ENCODE peak calls at places on chromosomes 5 and 9, in nine cellular contexts. One of them, this sample, is unnamed. For H3K4me1, the result is how much of the 10 kb centered on the place peaks cover.

GRCh38 chr5:119275146-119275872 is 80.5 kb upstream of the TNFAIP8 start:
- DNase-seq in stomach: no peak
- DNase-seq in kidney: no peak
- DNase-seq in cardiac muscle cell: no peak
- DNase-seq in H1: no peak
- DNase-seq in heart right ventricle: no peak
- DNase-seq in PC-3: peak
- DNase-seq in MM.1S: no peak
- DNase-seq in A549: no peak
- DNase-seq in this sample: no peak

GRCh38 chr5:134525687-134526482 is 415 bp downstream of the JADE2 start:
- DNase-seq in cardiac muscle cell: peak
- DNase-seq in MM.1S: peak
- DNase-seq in heart right ventricle: peak
- DNase-seq in H1: no peak
- DNase-seq in A549: peak
- DNase-seq in PC-3: peak
- DNase-seq in kidney: peak
- DNase-seq in stomach: peak
- DNase-seq in this sample: peak

GRCh38 chr5:68547621-68548020 is 332.1 kb downstream of the PIK3R1 start:
- DNase-seq in MM.1S: no peak
- DNase-seq in PC-3: no peak
- DNase-seq in cardiac muscle cell: no peak
- DNase-seq in H1: no peak
- DNase-seq in A549: no peak
- DNase-seq in stomach: no peak
- DNase-seq in heart right ventricle: no peak
- DNase-seq in kidney: no peak
- DNase-seq in this sample: no peak

GRCh38 chr9:80175286-80175906 is 603.6 kb downstream of the TLE4 start:
- DNase-seq in A549: peak
- DNase-seq in H1: no peak
- DNase-seq in kidney: no peak
- DNase-seq in cardiac muscle cell: peak
- DNase-seq in heart right ventricle: no peak
- DNase-seq in stomach: peak
- DNase-seq in MM.1S: peak
- DNase-seq in PC-3: peak
- DNase-seq in this sample: no peak

GRCh38 chr9:135032868-135033460 is 54.5 kb upstream of the OLFM1 start:
- DNase-seq in stomach: no peak
- DNase-seq in A549: no peak
- DNase-seq in PC-3: no peak
- DNase-seq in kidney: peak
- DNase-seq in MM.1S: no peak
- DNase-seq in heart right ventricle: no peak
- DNase-seq in H1: no peak
- DNase-seq in cardiac muscle cell: no peak
- DNase-seq in this sample: no peak

GRCh38 chr5:117455236-117456233 is 880.9 kb upstream of the SEMA6A start:
- DNase-seq in kidney: peak
- DNase-seq in H1: peak
- DNase-seq in stomach: peak
- DNase-seq in PC-3: no peak
- DNase-seq in cardiac muscle cell: no peak
- DNase-seq in heart right ventricle: no peak
- DNase-seq in A549: no peak
- DNase-seq in MM.1S: peak
- DNase-seq in this sample: peak

GRCh38 chr5:164532226-164532937 is 1027.0 kb downstream of the MAT2B start:
- DNase-seq in A549: no peak
- DNase-seq in heart right ventricle: no peak
- DNase-seq in kidney: no peak
- DNase-seq in PC-3: no peak
- DNase-seq in stomach: no peak
- DNase-seq in MM.1S: no peak
- DNase-seq in H1: no peak
- DNase-seq in cardiac muscle cell: no peak
- DNase-seq in this sample: no peak

GRCh38 chr5:91171322-91171721 is 211.8 kb downstream of the ARRDC3 start:
- DNase-seq in kidney: no peak
- DNase-seq in cardiac muscle cell: no peak
- DNase-seq in A549: no peak
- DNase-seq in MM.1S: no peak
- DNase-seq in stomach: no peak
- DNase-seq in PC-3: no peak
- DNase-seq in H1: no peak
- DNase-seq in heart right ventricle: no peak
- DNase-seq in this sample: no peak

GRCh38 chr5:159786901-159787691 is 129.2 kb upstream of the ADRA1B start:
- DNase-seq in A549: no peak
- DNase-seq in stomach: no peak
- DNase-seq in heart right ventricle: no peak
- DNase-seq in kidney: peak
- DNase-seq in H1: no peak
- DNase-seq in PC-3: no peak
- DNase-seq in MM.1S: no peak
- DNase-seq in cardiac muscle cell: peak
- DNase-seq in this sample: peak

GRCh38 chr5:76475936-76476335 is 72.9 kb downstream of the IQGAP2 start:
- DNase-seq in kidney: no peak
- DNase-seq in PC-3: no peak
- DNase-seq in heart right ventricle: no peak
- DNase-seq in stomach: peak
- DNase-seq in cardiac muscle cell: no peak
- DNase-seq in MM.1S: no peak
- DNase-seq in A549: no peak
- DNase-seq in H1: no peak
- DNase-seq in this sample: no peak

GRCh38 chr9:30688801-30689200 is 1695.6 kb upstream of the ACO1 start:
- DNase-seq in MM.1S: no peak
- DNase-seq in A549: no peak
- DNase-seq in stomach: no peak
- DNase-seq in H1: no peak
- DNase-seq in kidney: no peak
- DNase-seq in heart right ventricle: no peak
- DNase-seq in cardiac muscle cell: no peak
- DNase-seq in PC-3: no peak
- DNase-seq in this sample: no peak

GRCh38 chr5:151719228-151719861 is 32.6 kb upstream of the SPARC start:
- DNase-seq in cardiac muscle cell: peak
- DNase-seq in MM.1S: peak
- DNase-seq in kidney: no peak
- DNase-seq in stomach: no peak
- DNase-seq in A549: no peak
- DNase-seq in PC-3: peak
- DNase-seq in H1: no peak
- DNase-seq in heart right ventricle: peak
- DNase-seq in this sample: no peak

GRCh38 chr9:125549465-125550215 is 157.4 kb downstream of the MAPKAP1 start:
- DNase-seq in stomach: peak
- DNase-seq in kidney: no peak
- DNase-seq in PC-3: no peak
- DNase-seq in heart right ventricle: peak
- DNase-seq in H1: no peak
- DNase-seq in MM.1S: no peak
- DNase-seq in cardiac muscle cell: peak
- DNase-seq in A549: no peak
- DNase-seq in this sample: no peak

GRCh38 chr9:130865921-130866320 is 30.7 kb downstream of the QRFP start:
- DNase-seq in PC-3: no peak
- DNase-seq in H1: no peak
- DNase-seq in MM.1S: no peak
- DNase-seq in stomach: no peak
- DNase-seq in A549: no peak
- DNase-seq in cardiac muscle cell: no peak
- DNase-seq in heart right ventricle: no peak
- DNase-seq in kidney: no peak
- DNase-seq in this sample: no peak

GRCh38 chr9:110599468-110599867 is 19.9 kb upstream of the SVEP1 start:
- DNase-seq in heart right ventricle: no peak
- DNase-seq in stomach: no peak
- DNase-seq in PC-3: no peak
- DNase-seq in MM.1S: no peak
- DNase-seq in cardiac muscle cell: peak
- DNase-seq in H1: no peak
- DNase-seq in kidney: no peak
- DNase-seq in A549: no peak
- DNase-seq in this sample: no peak

GRCh38 chr5:10745133-10745532 is 15.9 kb downstream of the DAP start:
- DNase-seq in MM.1S: no peak
- DNase-seq in cardiac muscle cell: no peak
- DNase-seq in A549: no peak
- DNase-seq in H1: no peak
- DNase-seq in stomach: no peak
- DNase-seq in PC-3: no peak
- DNase-seq in heart right ventricle: peak
- DNase-seq in kidney: no peak
- DNase-seq in this sample: no peak

DNA sequence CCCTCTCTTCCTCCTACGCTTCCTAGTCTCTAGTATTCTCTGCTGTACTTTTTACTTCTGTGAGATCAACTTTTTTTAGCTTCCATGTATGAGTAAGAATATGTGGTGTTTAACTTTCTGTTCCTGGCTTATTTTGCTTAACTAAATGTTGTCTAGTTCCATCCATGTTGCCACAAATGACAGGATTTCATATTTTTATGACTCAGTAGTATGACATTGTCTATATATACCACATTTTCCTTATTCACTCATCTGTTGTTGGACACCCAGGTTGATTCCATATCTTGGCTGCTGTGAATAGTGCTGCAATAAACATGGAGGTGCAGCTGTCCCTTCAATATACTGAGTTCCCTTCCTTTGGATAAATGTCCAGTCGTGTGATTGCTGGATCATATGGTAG is 34.8 kb downstream of the FGD3 start:
- DNase-seq in PC-3: no peak
- DNase-seq in kidney: no peak
- DNase-seq in heart right ventricle: no peak
- DNase-seq in H1: no peak
- DNase-seq in A549: no peak
- DNase-seq in MM.1S: no peak
- DNase-seq in cardiac muscle cell: no peak
- DNase-seq in stomach: no peak
- DNase-seq in this sample: no peak
- H3K4me1 ChIP-seq in PC-3: under half
- H3K4me1 ChIP-seq in kidney: under half
- H3K4me1 ChIP-seq in heart right ventricle: under half
- H3K4me1 ChIP-seq in H1: under half
- H3K4me1 ChIP-seq in A549: under half
- H3K4me1 ChIP-seq in MM.1S: under half
- H3K4me1 ChIP-seq in cardiac muscle cell: under half
- H3K4me1 ChIP-seq in stomach: under half
- H3K4me1 ChIP-seq in this sample: under half

GRCh38 chr9:14747116-14747515 is 24.6 kb upstream of the CER1 start:
- DNase-seq in kidney: no peak
- DNase-seq in H1: no peak
- DNase-seq in A549: no peak
- DNase-seq in PC-3: peak
- DNase-seq in heart right ventricle: no peak
- DNase-seq in stomach: no peak
- DNase-seq in cardiac muscle cell: no peak
- DNase-seq in MM.1S: no peak
- DNase-seq in this sample: no peak

GRCh38 chr9:14749738-14750137 is 27.2 kb upstream of the CER1 start:
- DNase-seq in PC-3: no peak
- DNase-seq in kidney: no peak
- DNase-seq in H1: no peak
- DNase-seq in A549: no peak
- DNase-seq in heart right ventricle: no peak
- DNase-seq in MM.1S: no peak
- DNase-seq in stomach: no peak
- DNase-seq in cardiac muscle cell: no peak
- DNase-seq in this sample: no peak

GRCh38 chr9:14748373-14748772 is 25.8 kb upstream of the CER1 start:
- DNase-seq in PC-3: no peak
- DNase-seq in MM.1S: no peak
- DNase-seq in cardiac muscle cell: no peak
- DNase-seq in H1: no peak
- DNase-seq in kidney: no peak
- DNase-seq in heart right ventricle: no peak
- DNase-seq in stomach: no peak
- DNase-seq in A549: no peak
- DNase-seq in this sample: no peak

GRCh38 chr9:14744768-14745167 is 22.2 kb upstream of the CER1 start:
- DNase-seq in cardiac muscle cell: no peak
- DNase-seq in MM.1S: no peak
- DNase-seq in PC-3: no peak
- DNase-seq in A549: no peak
- DNase-seq in heart right ventricle: no peak
- DNase-seq in H1: no peak
- DNase-seq in kidney: no peak
- DNase-seq in stomach: no peak
- DNase-seq in this sample: no peak

GRCh38 chr9:14746655-14747054 is 24.1 kb upstream of the CER1 start:
- DNase-seq in A549: no peak
- DNase-seq in H1: no peak
- DNase-seq in stomach: no peak
- DNase-seq in kidney: no peak
- DNase-seq in MM.1S: no peak
- DNase-seq in heart right ventricle: no peak
- DNase-seq in cardiac muscle cell: peak
- DNase-seq in PC-3: no peak
- DNase-seq in this sample: no peak
- H3K27ac ChIP-seq in A549: no peak
- H3K27ac ChIP-seq in H1: no peak
- H3K27ac ChIP-seq in stomach: no peak
- H3K27ac ChIP-seq in kidney: no peak
- H3K27ac ChIP-seq in MM.1S: no peak
- H3K27ac ChIP-seq in heart right ventricle: no peak
- H3K27ac ChIP-seq in cardiac muscle cell: no peak
- H3K27ac ChIP-seq in PC-3: no peak
- H3K27ac ChIP-seq in this sample: no peak

GRCh38 chr9:136536721-136537241 is 9.1 kb downstream of the NOTCH1 start:
- DNase-seq in PC-3: no peak
- DNase-seq in MM.1S: no peak
- DNase-seq in stomach: no peak
- DNase-seq in H1: no peak
- DNase-seq in A549: no peak
- DNase-seq in cardiac muscle cell: no peak
- DNase-seq in kidney: no peak
- DNase-seq in heart right ventricle: no peak
- DNase-seq in this sample: no peak
- TF ChIP-seq CTCF in PC-3: peak
- TF ChIP-seq CTCF in MM.1S: no peak
- TF ChIP-seq CTCF in stomach: no peak
- TF ChIP-seq CTCF in H1: peak
- TF ChIP-seq CTCF in A549: no peak
- TF ChIP-seq CTCF in cardiac muscle cell: no peak
- TF ChIP-seq CTCF in kidney: no peak
- TF ChIP-seq CTCF in heart right ventricle: no peak
- TF ChIP-seq CTCF in this sample: no peak

DNA sequence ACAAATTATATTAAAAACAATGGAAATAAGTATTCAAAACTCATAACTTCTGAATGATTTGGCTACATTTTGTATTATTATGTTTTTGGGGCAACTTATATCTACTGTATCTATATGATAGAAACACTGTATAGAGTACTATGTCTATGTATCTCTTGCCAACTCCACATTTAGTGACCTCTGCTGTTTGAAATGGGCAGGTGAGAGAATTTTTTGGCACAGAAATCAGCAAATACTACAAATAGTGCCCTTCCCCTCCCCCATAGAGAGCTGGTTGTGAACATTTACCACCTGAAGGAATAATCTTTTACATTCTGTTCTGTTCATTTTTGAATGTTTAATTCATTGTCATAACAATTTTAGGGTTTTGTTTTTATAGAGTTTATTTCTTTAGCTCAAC is 545.3 kb downstream of the PDE4D start:
- DNase-seq in PC-3: peak
- DNase-seq in MM.1S: no peak
- DNase-seq in H1: no peak
- DNase-seq in cardiac muscle cell: no peak
- DNase-seq in heart right ventricle: no peak
- DNase-seq in stomach: no peak
- DNase-seq in A549: no peak
- DNase-seq in kidney: no peak
- DNase-seq in this sample: no peak
- H3K4me1 ChIP-seq in PC-3: under half
- H3K4me1 ChIP-seq in MM.1S: under half
- H3K4me1 ChIP-seq in H1: under half
- H3K4me1 ChIP-seq in cardiac muscle cell: under half
- H3K4me1 ChIP-seq in heart right ventricle: under half
- H3K4me1 ChIP-seq in stomach: under half
- H3K4me1 ChIP-seq in A549: half or more
- H3K4me1 ChIP-seq in kidney: under half
- H3K4me1 ChIP-seq in this sample: under half